ENCODE peak calls at places on chromosomes 12 and 14, in four cellular contexts. Q, M, J and C are unnamed samples. For H3K9me3, the result is how much of the 10 kb centered on the place peaks cover.

GRCh38 chr14:22772725-22773124 is 6.2 kb downstream of the OXA1L start:
- DNase-seq in M (no peak), J (no peak), Q (no peak), C (no peak)

GRCh38 chr12:99911076-99911475 is 73.7 kb downstream of the ANKS1B start:
- DNase-seq in Q (no peak), J (no peak), M (peak), C (no peak)

GRCh38 chr12:100706029-100706428 is 88.5 kb upstream of the ANO4 start:
- DNase-seq in M (peak), Q (no peak), J (no peak), C (no peak)

GRCh38 chr14:72401632-72402428 is 469.6 kb downstream of the RGS6 start:
- DNase-seq in Q (no peak), J (no peak), M (no peak), C (no peak)

GRCh38 chr12:80943345-80943744 is 5.6 kb upstream of the LIN7A start:
- DNase-seq in Q (no peak), J (no peak), M (no peak), C (no peak)

GRCh38 chr12:123747309-123747708 is 14.8 kb upstream of the DNAH10 start:
- DNase-seq in J (no peak), Q (no peak), M (no peak), C (no peak)

GRCh38 chr12:111773801-111774551 is 7.2 kb downstream of the ALDH2 start:
- DNase-seq in M (peak), J (peak), Q (peak), C (peak)

GRCh38 chr12:57133916-57134315 is 5.6 kb downstream of the LRP1 start:
- DNase-seq in M (no peak), J (no peak), Q (peak), C (no peak)

GRCh38 chr14:69693145-69693544 is 73.8 kb upstream of the SRSF5 start:
- DNase-seq in J (peak), Q (peak), M (no peak), C (no peak)

GRCh38 chr12:115983226-115983798 is 294.2 kb downstream of the MED13L start:
- DNase-seq in Q (no peak), M (no peak), J (no peak), C (peak)

GRCh38 chr14:61193471-61193870 is 87.7 kb downstream of the TMEM30B start:
- DNase-seq in M (no peak), Q (no peak), J (no peak), C (peak)

GRCh38 chr12:13452955-13453570 is 256.5 kb downstream of the EMP1 start:
- DNase-seq in J (no peak), Q (no peak), M (no peak), C (no peak)

GRCh38 chr12:93199831-93200236 is 177.9 kb upstream of the NUDT4 start:
- DNase-seq in M (peak), Q (no peak), J (no peak), C (no peak)

GRCh38 chr12:17665839-17666238 is 424.2 kb downstream of the RERGL start:
- DNase-seq in M (no peak), Q (no peak), J (no peak), C (no peak)

GRCh38 chr12:87117516-87117915 is 861.3 kb upstream of the MGAT4C start:
- DNase-seq in M (no peak), Q (no peak), J (no peak), C (no peak)

GRCh38 chr14:65565948-65566347 is 153.4 kb downstream of the FUT8 start:
- DNase-seq in J (no peak), M (no peak), Q (no peak), C (no peak)

GRCh38 chr14:55789442-55789841 is 209.4 kb downstream of the KTN1 start:
- DNase-seq in J (no peak), Q (no peak), M (peak), C (no peak)

GRCh38 chr12:1591029-1591428 is 3.4 kb downstream of the FBXL14 start:
- DNase-seq in Q (peak), J (no peak), M (no peak), C (no peak)

GRCh38 chr12:120092531-120093335 is 23.8 kb downstream of the RAB35 start:
- DNase-seq in M (no peak), J (no peak), Q (no peak), C (no peak)

GRCh38 chr12:114729731-114730130 is 45.8 kb upstream of the TBX3 start:
- DNase-seq in M (peak), Q (no peak), J (no peak), C (no peak)

GRCh38 chr12:102396276-102396675 is 84.1 kb downstream of the IGF1 start:
- DNase-seq in Q (no peak), J (no peak), M (no peak), C (no peak)

GRCh38 chr12:109811624-109811995 is 21.6 kb downstream of the TRPV4 start:
- DNase-seq in M (no peak), Q (no peak), J (no peak), C (no peak)

GRCh38 chr14:39266589-39266870 is 32.8 kb downstream of the MIA2 start:
- DNase-seq in Q (peak), J (peak), M (peak), C (no peak)

GRCh38 chr14:63897706-63898105 is 44.9 kb downstream of the SYNE2 start:
- DNase-seq in Q (no peak), J (no peak), M (peak), C (peak)

GRCh38 chr12:83997425-83997824 is 915.2 kb downstream of the SLC6A15 start:
- DNase-seq in Q (no peak), J (no peak), M (no peak), C (no peak)

GRCh38 chr14:51473351-51473750 is 178.4 kb upstream of the FRMD6 start:
- DNase-seq in M (no peak), Q (no peak), J (no peak), C (no peak)
- H3K27ac ChIP-seq in M (no peak), Q (no peak), J (no peak), C (no peak)

DNA sequence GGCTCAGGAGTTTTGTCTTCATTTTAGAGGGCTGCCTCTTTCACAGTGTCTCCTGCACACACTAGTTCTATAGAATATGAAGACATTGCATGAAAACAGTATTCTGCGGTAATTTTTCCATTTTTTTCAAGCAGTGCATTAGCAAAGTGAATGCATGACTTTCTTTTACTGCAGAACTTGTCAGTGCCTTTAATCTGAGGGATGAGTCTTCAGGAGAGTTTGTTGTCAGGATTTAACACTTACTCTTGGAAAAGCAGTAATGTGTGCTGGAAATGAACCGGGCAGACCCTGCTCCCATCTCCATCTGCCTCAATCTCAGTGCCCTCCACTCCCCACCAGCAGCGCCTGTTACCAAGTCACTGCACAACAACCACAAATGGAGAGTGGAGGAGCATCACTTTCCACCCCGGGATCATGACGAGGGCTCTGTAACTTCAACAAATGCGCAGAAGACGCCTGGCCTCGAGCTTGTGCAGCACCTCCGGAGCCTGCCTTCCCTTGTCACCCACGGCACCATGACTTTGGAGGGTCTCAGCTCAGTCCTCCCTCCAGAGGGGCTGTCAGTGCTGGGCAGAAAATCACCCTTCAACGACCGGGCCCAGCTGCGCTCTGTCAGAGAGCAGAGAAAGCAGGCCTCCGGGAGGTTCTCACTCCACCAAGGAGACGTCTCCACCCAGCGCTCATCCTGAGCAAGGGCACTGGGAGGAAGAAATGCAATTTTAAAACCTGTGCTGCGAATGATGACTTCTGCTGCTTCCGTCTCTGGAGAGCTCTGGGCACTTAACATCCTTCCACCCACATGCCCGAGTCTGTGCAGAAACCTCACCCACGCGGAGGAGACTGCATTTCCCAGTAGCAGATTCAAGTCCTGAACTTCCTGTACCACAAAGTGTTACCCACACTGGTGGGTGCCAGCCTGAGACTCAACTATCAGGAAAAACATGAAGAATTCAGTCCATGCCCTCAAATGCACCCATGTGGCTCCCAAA is 255.7 kb downstream of the ADGRD1 start:
- DNase-seq in J (no peak), M (no peak), Q (no peak), C (no peak)
- H3K9me3 ChIP-seq in J (under half), M (under half), Q (under half), C (under half)

DNA sequence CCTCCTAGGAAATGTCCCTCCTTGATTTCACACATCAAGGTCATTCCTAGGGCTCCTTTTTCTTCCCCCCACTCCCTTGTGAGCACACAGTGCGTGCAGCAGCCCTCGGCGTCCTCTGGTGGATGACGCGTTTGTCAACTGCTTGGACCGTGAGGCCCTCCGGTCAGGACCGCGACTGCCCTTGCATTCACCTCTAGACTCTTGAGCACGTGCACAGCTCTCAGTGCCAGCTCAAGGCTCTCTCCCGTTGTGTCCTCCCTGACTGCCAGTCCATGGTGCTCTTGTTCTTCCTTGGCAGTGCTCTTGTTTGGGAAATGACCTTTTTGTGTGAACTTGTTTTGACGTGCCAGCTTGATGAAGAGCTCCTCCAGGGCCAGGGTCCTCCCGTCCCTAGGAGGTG is 67.9 kb downstream of the TSPAN9 start:
- DNase-seq in J (no peak), Q (no peak), M (no peak), C (no peak)
- H3K27ac ChIP-seq in J (no peak), Q (no peak), M (no peak), C (no peak)

DNA sequence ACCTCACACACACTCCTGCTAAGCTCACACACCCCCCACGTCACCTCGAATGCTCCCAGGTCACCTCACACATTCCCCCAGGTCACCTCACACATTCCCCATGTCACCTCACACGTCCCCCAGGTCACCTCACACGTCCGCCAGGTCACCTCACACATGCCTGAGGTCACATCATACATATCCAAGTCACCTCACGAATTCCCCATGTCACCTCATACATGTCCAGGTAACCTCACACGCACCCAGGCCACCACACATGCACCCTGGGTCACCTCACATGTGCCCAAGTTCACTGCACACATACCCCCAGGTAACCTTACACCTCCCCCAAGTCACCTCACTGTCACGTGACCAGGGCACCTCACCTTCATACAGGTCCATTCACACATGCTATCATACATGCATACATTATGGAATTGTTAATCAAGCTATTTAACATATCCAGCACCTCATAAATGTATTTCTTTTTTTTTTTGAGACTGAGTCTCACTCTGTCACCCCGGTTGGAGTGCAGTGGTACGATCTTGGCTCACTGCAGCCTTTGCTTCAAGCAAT is 640.3 kb downstream of the TMEM121 start:
- DNase-seq in Q (no peak), J (no peak), M (no peak), C (no peak)
- H3K9me3 ChIP-seq in Q (under half), J (under half), M (under half), C (under half)

GRCh38 chr14:93319958-93320357 is 12.9 kb downstream of the BTBD7 start:
- DNase-seq in Q (no peak), M (no peak), J (no peak), C (no peak)

GRCh38 chr14:93317836-93318807 is 14.7 kb downstream of the BTBD7 start:
- DNase-seq in Q (peak), J (no peak), M (peak), C (no peak)

GRCh38 chr14:93320489-93320888 is 12.3 kb downstream of the BTBD7 start:
- DNase-seq in M (peak), Q (no peak), J (no peak), C (no peak)

GRCh38 chr14:93318927-93319326 is 13.9 kb downstream of the BTBD7 start:
- DNase-seq in M (peak), Q (no peak), J (no peak), C (no peak)

DNA sequence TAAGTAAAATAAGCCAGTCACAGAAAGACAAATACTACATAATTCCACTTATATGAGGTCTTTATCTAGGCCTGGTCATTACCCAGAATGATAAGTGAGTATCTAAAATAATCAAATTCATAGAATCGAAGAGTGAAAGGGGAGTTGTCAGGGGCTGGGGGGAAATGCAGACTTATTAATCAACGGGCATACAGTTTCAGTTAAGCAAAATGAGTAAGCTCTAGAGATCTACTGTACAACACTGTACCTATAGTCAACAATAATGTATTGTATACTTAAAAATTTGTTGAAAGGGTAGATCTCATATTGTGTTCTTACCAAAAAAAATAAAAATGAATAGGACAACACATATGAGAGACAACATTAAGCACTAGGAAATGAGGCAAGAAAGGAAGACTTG is 13.3 kb downstream of the BTBD7 start:
- DNase-seq in J (no peak), Q (no peak), M (no peak), C (no peak)
- H3K27ac ChIP-seq in J (no peak), Q (no peak), M (no peak), C (no peak)

DNA sequence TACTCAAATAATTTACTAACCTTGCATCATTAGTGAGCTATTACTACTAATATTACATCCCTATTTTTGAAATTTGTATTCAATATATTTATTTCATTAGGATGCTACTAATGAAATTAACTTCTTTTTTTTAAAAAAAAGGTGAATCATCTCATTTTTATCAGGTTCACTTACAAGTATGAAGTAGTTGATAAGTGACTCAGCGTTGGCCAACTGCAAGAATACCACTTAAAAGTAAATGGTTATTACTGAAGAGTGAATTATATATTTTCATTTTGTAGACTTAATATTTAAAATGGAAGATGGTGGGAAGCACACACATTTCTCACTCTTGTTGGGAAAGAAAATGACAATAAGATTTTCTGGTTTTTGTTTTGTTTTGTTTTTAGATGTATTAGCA is 19.6 kb downstream of the OR4N2 start:
- DNase-seq in M (no peak), Q (no peak), J (no peak), C (no peak)
- H3K9me3 ChIP-seq in M (under half), Q (under half), J (under half), C (under half)

GRCh38 chr12:32535260-32535999 is 136.1 kb downstream of the FGD4 start:
- DNase-seq in M (peak), J (peak), Q (peak), C (peak)
- H3K27ac ChIP-seq in M (peak), J (peak), Q (peak), C (no peak)